ENCODE peak calls at places on chromosomes 4 and X, in five cellular contexts. I, Q, H, M and F are unnamed samples.

GRCh38 chr4:123477804-123478209 is 81.2 kb downstream of the SPRY1 start:
- DNase-seq in I (no peak), Q (peak; percentile 86), H (no peak), M (no peak), F (no peak)

GRCh38 chrX:41145920-41146608 is 60.8 kb downstream of the USP9X start:
- DNase-seq in I (peak; percentile 19), Q (peak; percentile 79), H (peak; percentile 69), M (no peak), F (no peak)

GRCh38 chrX:13357925-13358324 is 38.1 kb upstream of the ATXN3L start:
- DNase-seq in I (no peak), Q (peak; percentile 45), H (peak; percentile 1), M (no peak), F (no peak)

GRCh38 chr4:85761803-85762202 is 286.9 kb downstream of the ARHGAP24 start:
- DNase-seq in I (no peak), Q (peak; percentile 86), H (peak; percentile 61), M (no peak), F (no peak)

GRCh38 chrX:107935664-107936433 is 46.3 kb downstream of the TEX13B start:
- DNase-seq in I (no peak), Q (peak; percentile 10), H (no peak), M (no peak), F (no peak)

GRCh38 chrX:427812-428725 is 41.4 kb upstream of the PPP2R3B start:
- DNase-seq in I (no peak), Q (no peak), H (peak; percentile 49), M (peak; percentile 54), F (no peak)

GRCh38 chr4:105461221-105462041 is 12.4 kb downstream of the PPA2 start:
- DNase-seq in I (no peak), Q (peak; percentile 88), H (no peak), M (no peak), F (no peak)

GRCh38 chr4:166092797-166093196 is 219.8 kb downstream of the TLL1 start:
- DNase-seq in I (no peak), Q (no peak), H (no peak), M (no peak), F (no peak)

GRCh38 chr4:38768968-38769394 is 13.8 kb downstream of the TLR10 start:
- DNase-seq in I (no peak), Q (peak; percentile 52), H (no peak), M (no peak), F (no peak)

GRCh38 chrX:134377537-134377936 is 82.4 kb upstream of the HPRT1 start:
- DNase-seq in I (no peak), Q (peak; percentile 65), H (peak; percentile 49), M (peak; percentile 37), F (no peak)

GRCh38 chrX:153920546-153920945 is 5.5 kb downstream of the ARHGAP4 start:
- DNase-seq in I (no peak), Q (no peak), H (no peak), M (no peak), F (no peak)

GRCh38 chrX:13965531-13965930 is 64.2 kb downstream of the GEMIN8 start:
- DNase-seq in I (no peak), Q (no peak), H (no peak), M (no peak), F (no peak)

GRCh38 chr4:132587626-132588025 is 561.5 kb upstream of the PCDH10 start:
- DNase-seq in I (no peak), Q (peak; percentile 28), H (peak; percentile 9), M (no peak), F (no peak)

GRCh38 chrX:19647159-19647558 is 131.9 kb upstream of the MAP3K15 start:
- DNase-seq in I (no peak), Q (no peak), H (no peak), M (no peak), F (no peak)

GRCh38 chr4:70994069-70994366 is 569 bp downstream of the DCK start:
- DNase-seq in I (no peak), Q (no peak), H (no peak), M (no peak), F (no peak)

GRCh38 chrX:53631156-53631555 is 55.4 kb downstream of the HUWE1 start:
- DNase-seq in I (no peak), Q (peak; percentile 33), H (peak; percentile 1), M (no peak), F (no peak)

GRCh38 chr4:71251266-71251665 is 87.6 kb upstream of the SLC4A4 start:
- DNase-seq in I (no peak), Q (no peak), H (peak; percentile 83), M (no peak), F (no peak)

GRCh38 chr4:41281038-41281634 is 24.4 kb downstream of the UCHL1 start:
- DNase-seq in I (peak; percentile 82), Q (peak; percentile 86), H (peak; percentile 79), M (peak; percentile 84), F (peak; percentile 78)

GRCh38 chrX:53798281-53798680 is 111.8 kb upstream of the HUWE1 start:
- DNase-seq in I (no peak), Q (no peak), H (no peak), M (no peak), F (no peak)

GRCh38 chr4:3477750-3478430 is 14.8 kb downstream of the DOK7 start:
- DNase-seq in I (no peak), Q (no peak), H (no peak), M (no peak), F (no peak)

DNA sequence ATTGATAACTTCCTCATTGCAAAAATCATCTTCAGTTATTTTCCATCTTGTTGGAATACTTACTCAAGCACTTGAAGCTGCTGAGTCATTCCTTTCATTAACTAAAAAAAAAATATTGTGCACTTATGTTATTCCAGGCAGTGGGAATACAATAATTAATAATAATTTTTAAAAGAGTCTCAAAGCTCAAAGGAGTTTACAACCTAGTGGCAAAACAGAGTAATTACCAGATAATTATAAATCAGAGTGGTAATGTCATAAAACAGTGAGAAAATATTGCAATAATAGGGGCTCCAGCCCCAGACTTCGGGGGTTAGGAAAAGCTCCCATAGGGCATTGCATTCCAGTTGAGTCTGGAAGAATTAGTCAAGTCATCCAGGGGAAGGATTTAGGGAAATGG is 79.6 kb downstream of the DDX53 start:
- DNase-seq in I (no peak), Q (no peak), H (no peak), M (no peak), F (no peak)
- TF ChIP-seq CTCF in I (no peak), Q (no peak), H (peak; percentile 27), M (peak; percentile 33), F (no peak)

GRCh38 chr4:92047209-92047877 is 256.4 kb upstream of the GRID2 start:
- DNase-seq in I (no peak), Q (peak; percentile 92), H (no peak), M (peak; percentile 2), F (no peak)
- TF ChIP-seq CTCF in I (peak; percentile 18), Q (peak; percentile 57), H (no peak), M (peak; percentile 39), F (no peak)

DNA sequence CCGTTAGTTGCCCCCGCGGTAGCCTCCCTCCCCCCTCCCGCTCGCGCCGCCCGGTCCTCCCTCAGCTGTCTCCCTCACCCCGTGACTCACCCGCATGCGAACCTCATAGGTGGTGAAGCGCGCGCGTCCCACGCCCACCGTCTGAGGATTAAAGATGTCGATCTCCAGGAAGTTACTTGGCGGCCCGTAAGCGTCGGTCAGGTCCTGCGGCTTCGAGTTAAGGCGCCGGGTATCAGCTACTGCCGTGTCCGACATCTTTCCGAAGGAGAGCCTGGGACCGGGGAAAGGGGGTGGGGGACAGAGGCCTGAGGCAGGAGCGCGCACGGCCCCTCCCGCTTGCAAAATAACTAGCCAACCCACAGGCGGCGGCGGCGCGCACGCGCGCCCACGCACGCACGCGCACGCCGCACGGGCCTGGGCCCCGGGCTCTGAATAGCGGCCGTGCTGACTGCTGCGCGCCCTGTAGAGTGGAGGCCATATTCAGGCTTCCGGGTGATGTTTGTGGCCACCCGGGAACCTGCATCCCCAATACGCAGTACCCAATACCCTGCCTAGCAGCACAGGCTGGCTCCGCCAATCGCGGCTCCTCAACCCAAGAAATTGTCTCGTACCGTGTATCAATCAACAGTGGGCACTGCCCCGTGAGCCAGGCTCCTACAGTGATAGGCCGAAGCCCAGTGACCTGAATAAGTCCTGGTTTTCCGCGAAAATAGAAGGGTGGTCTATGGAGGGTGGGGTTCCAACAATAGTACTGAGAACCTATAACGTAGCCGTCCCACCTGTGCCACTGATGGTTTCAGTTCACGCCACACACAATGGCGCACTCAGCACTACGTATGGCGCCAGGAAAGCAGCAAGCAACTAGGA is at the start of gene SNX12:
- DNase-seq in I (peak; percentile 86), Q (peak; percentile 96), H (peak; percentile 94), M (peak; percentile 88), F (peak; percentile 86)
- TF ChIP-seq CTCF in I (no peak), Q (no peak), H (no peak), M (no peak), F (peak; percentile 77)

GRCh38 chr4:17595471-17596005 is 18.5 kb downstream of the LAP3 start:
- DNase-seq in I (no peak), Q (no peak), H (no peak), M (no peak), F (peak; percentile 41)

GRCh38 chr4:17599826-17600225 is 14.6 kb upstream of the MED28 start:
- DNase-seq in I (no peak), Q (no peak), H (no peak), M (no peak), F (no peak)

GRCh38 chr4:17597517-17597916 is 16.9 kb upstream of the MED28 start:
- DNase-seq in I (no peak), Q (peak; percentile 8), H (no peak), M (peak; percentile 21), F (no peak)
- TF ChIP-seq CTCF in I (peak; percentile 49), Q (peak; percentile 24), H (peak; percentile 66), M (peak; percentile 48), F (no peak)

DNA sequence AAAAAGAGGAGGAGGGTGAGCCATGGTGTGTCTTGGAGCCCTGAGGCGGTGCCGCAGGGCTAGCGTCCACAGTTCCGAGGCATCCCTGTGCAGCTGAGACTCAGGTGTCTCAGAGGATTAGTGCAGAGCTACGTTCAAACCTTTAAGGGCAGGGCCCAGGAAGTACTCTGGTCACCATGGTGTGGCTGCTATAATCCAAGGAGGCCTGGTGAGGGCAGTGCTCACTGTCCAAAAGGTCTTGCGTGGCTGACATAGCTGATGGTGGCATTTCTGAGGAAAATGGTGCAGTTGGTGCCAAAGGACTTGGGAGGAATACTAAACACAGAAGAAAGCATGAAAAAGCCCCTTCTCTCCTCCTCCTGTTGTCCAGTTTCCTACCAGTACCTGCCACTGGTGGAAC is 146.9 kb downstream of the DCHS2 start:
- DNase-seq in I (peak; percentile 19), Q (no peak), H (no peak), M (no peak), F (peak; percentile 20)
- TF ChIP-seq CTCF in I (peak; percentile 24), Q (no peak), H (no peak), M (peak; percentile 11), F (no peak)

DNA sequence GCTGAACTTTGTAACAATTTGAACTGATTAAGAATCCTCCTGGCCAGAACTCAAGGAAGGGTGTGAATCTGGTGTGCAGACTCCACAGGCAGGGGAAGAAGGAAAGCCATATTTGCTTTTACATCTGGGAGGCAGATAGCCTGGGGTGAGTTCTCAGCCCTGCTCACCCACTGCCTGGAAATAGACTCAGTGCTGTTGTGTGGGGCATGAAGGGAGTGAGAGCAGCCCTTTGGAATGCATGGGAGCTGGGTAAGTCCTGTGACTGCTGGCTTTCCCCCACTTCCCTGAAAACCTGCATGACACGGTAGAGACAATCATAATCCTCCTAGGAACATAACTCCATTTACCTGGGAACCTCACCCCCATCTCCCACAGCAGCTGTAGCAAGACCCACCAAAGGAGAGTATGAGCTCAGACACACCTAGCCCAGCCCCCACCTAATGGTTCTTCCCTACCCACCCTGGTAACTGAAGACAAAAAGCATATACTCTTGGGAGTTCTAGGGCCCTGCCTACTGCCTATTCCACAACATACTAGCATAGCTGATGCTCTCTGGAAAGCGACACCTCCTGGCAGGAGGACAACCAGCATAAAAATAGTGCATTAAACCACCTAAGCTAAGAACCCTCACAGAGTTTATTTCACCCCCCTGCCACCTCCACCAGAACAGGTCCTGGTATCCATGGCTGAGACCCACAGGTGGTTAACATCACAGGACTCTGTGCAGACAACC is 59.3 kb upstream of the UBQLN2 start:
- DNase-seq in I (no peak), Q (no peak), H (no peak), M (no peak), F (no peak)
- TF ChIP-seq CTCF in I (no peak), Q (no peak), H (no peak), M (no peak), F (no peak)

GRCh38 chrX:45850197-45850774 is 649.6 kb upstream of the DIPK2B start:
- DNase-seq in I (no peak), Q (no peak), H (no peak), M (no peak), F (peak; percentile 12)
- TF ChIP-seq CTCF in I (no peak), Q (no peak), H (no peak), M (no peak), F (no peak)